ENCODE peak calls at places on chromosomes 12 and 14, in ten cellular contexts. W, U, B, H, F, M, Y, P, L and O are unnamed samples.

GRCh38 chr12:106919910-106920544 is 35.7 kb upstream of the TMEM263 start:
- DNase-seq in W (no peak), U (no peak), B (no peak), H (no peak), F (no peak), M (no peak), Y (peak; percentile 74), P (no peak), L (peak; percentile 60), O (no peak)

GRCh38 chr12:48972213-48973021 is 882 bp upstream of the WNT10B start:
- DNase-seq in W (no peak), U (no peak), B (peak; percentile 90), H (no peak), F (no peak), M (no peak), Y (no peak), P (no peak), L (no peak), O (no peak)

GRCh38 chr14:34081126-34081575 is 130.3 kb upstream of the EGLN3 start:
- DNase-seq in W (no peak), U (no peak), B (no peak), H (no peak), F (no peak), M (no peak), Y (no peak), P (no peak), L (no peak), O (no peak)

GRCh38 chr14:50303744-50304471 is 8.1 kb downstream of the L2HGDH start:
- DNase-seq in W (no peak), U (no peak), B (no peak), H (no peak), F (peak; percentile 73), M (no peak), Y (no peak), P (no peak), L (no peak), O (no peak)

GRCh38 chr14:51394804-51395203 is 154.8 kb downstream of the TMX1 start:
- DNase-seq in W (no peak), U (no peak), B (no peak), H (no peak), F (no peak), M (no peak), Y (no peak), P (no peak), L (no peak), O (no peak)

GRCh38 chr12:162467-163307 is 51.3 kb downstream of the SLC6A12 start:
- DNase-seq in W (no peak), U (no peak), B (no peak), H (no peak), F (no peak), M (no peak), Y (peak; percentile 52), P (no peak), L (no peak), O (no peak)

GRCh38 chr12:100401660-100402059 is 44.8 kb downstream of the SLC17A8 start:
- DNase-seq in W (no peak), U (no peak), B (no peak), H (no peak), F (no peak), M (no peak), Y (no peak), P (no peak), L (peak; percentile 35), O (no peak)

GRCh38 chr12:54197037-54197909 is 8.5 kb upstream of the SMUG1 start:
- DNase-seq in W (no peak), U (no peak), B (peak; percentile 95), H (no peak), F (no peak), M (no peak), Y (peak; percentile 39), P (peak; percentile 89), L (no peak), O (no peak)

GRCh38 chr12:68890701-68891113 is 42.3 kb downstream of the CPM start:
- DNase-seq in W (no peak), U (no peak), B (no peak), H (no peak), F (no peak), M (no peak), Y (no peak), P (no peak), L (no peak), O (no peak)

GRCh38 chr12:68893741-68894140 is 39.2 kb downstream of the CPM start:
- DNase-seq in W (no peak), U (no peak), B (no peak), H (no peak), F (no peak), M (no peak), Y (no peak), P (no peak), L (no peak), O (no peak)

GRCh38 chr12:68894276-68894855 is 38.6 kb downstream of the CPM start:
- DNase-seq in W (no peak), U (no peak), B (no peak), H (no peak), F (no peak), M (no peak), Y (no peak), P (no peak), L (no peak), O (no peak)

GRCh38 chr12:68891141-68891540 is 41.8 kb downstream of the CPM start:
- DNase-seq in W (no peak), U (no peak), B (no peak), H (no peak), F (no peak), M (no peak), Y (no peak), P (no peak), L (no peak), O (no peak)

GRCh38 chr12:68893201-68893600 is 39.8 kb downstream of the CPM start:
- DNase-seq in W (no peak), U (no peak), B (no peak), H (no peak), F (no peak), M (no peak), Y (no peak), P (no peak), L (no peak), O (no peak)
- H3K4me1 ChIP-seq in W (no peaks in the 10 kb centered on the region), U (no peaks in the 10 kb centered on the region), B (peaks cover 17% of the 10 kb centered on the region), H (peaks cover 8% of the 10 kb centered on the region), F (no peaks in the 10 kb centered on the region), M (no peaks in the 10 kb centered on the region), Y (no peaks in the 10 kb centered on the region), P (no peaks in the 10 kb centered on the region), L (no peaks in the 10 kb centered on the region), O (no peaks in the 10 kb centered on the region)

GRCh38 chr14:24132061-24132685 is 1.7 kb downstream of the FITM1 start:
- DNase-seq in W (no peak), U (peak; percentile 67), B (no peak), H (peak; percentile 57), F (peak; percentile 80), M (no peak), Y (no peak), P (peak; percentile 70), L (no peak), O (peak; percentile 67)

GRCh38 chr14:24129410-24129998 is 955 bp upstream of the FITM1 start:
- DNase-seq in W (no peak), U (no peak), B (no peak), H (no peak), F (no peak), M (no peak), Y (no peak), P (no peak), L (no peak), O (no peak)

GRCh38 chr14:24131549-24131966 is 1.1 kb downstream of the FITM1 start:
- DNase-seq in W (no peak), U (peak; percentile 61), B (peak; percentile 56), H (no peak), F (no peak), M (no peak), Y (no peak), P (no peak), L (no peak), O (no peak)

GRCh38 chr14:24130380-24130716 is at the start of gene FITM1:
- DNase-seq in W (no peak), U (no peak), B (no peak), H (no peak), F (no peak), M (no peak), Y (no peak), P (no peak), L (no peak), O (no peak)

DNA sequence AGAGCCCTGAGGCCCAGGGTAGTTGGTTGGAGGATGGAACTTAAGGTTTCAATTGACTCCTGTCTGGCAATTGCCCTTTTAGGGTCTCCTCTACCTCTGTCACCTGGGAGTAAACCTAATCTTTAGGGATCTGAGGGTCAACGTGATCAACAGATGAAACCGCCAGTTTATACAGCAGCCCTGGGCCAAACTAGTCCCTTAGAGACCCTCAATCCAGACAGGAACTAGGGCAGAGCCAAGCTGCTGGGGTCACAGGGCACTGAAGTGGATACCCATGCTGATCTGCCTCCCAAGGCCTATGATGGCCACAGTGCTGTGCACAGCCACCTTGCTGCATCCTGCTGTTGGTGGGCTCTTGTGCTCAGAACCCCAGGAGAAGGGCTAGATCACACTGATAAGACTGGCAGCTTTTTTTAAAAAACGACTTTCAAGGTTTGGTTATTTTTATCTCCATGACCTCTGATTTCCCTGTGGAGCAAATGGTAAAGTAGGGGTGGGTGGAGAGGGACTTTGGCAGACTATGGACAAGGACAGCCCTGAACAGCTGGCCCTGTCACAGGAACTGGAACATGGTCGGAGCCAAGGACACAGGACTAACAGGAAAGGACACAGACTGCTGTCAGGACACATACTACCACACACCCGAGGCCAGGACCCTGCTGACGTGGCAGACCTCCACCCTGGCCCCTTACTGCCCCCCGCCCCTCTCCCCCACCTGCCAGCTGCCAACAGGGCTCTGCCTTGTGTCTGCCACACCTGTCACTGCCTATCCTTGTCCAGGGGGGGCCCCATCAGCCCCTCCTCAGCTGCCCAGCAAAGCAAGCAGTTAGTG is 474 bp downstream of the FITM1 start:
- DNase-seq in W (no peak), U (peak; percentile 72), B (peak; percentile 54), H (no peak), F (no peak), M (no peak), Y (no peak), P (peak; percentile 87), L (no peak), O (no peak)
- H3K4me1 ChIP-seq in W (no peaks in the 10 kb centered on the region), U (no peaks in the 10 kb centered on the region), B (peaks cover 4% of the 10 kb centered on the region), H (peaks cover 24% of the 10 kb centered on the region), F (peaks cover 4% of the 10 kb centered on the region), M (peaks cover 23% of the 10 kb centered on the region), Y (no peaks in the 10 kb centered on the region), P (peaks cover 29% of the 10 kb centered on the region), L (peaks cover 4% of the 10 kb centered on the region), O (peaks cover 24% of the 10 kb centered on the region)

DNA sequence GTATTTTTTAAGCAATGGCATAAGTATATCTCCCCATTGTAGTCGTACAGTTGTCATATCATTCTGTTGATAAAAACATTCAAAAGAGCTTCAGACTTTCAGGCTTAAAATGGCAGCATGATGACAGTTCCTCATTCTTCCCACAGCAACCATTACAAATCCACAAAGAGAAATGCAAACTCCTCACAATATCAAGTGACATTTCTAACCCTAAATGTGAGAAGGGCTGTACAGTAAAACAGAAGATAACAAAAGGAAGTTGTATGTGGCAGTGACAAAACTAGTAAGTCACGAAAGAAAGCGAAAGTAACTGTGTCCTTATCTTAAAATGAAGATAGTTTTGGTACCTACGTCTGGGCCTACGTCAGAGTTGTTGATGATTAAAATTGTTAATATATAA is 46.7 kb downstream of the GXYLT1 start:
- DNase-seq in W (no peak), U (no peak), B (no peak), H (peak; percentile 49), F (no peak), M (no peak), Y (no peak), P (no peak), L (peak; percentile 77), O (no peak)
- H3K4me1 ChIP-seq in W (no peaks in the 10 kb centered on the region), U (no peaks in the 10 kb centered on the region), B (peaks cover 4% of the 10 kb centered on the region), H (peaks cover 41% of the 10 kb centered on the region), F (no peaks in the 10 kb centered on the region), M (peaks cover 36% of the 10 kb centered on the region), Y (no peaks in the 10 kb centered on the region), P (no peaks in the 10 kb centered on the region), L (peaks cover 6% of the 10 kb centered on the region), O (peaks cover 35% of the 10 kb centered on the region)

GRCh38 chr12:115636546-115636945 is 640.9 kb downstream of the MED13L start:
- DNase-seq in W (no peak), U (no peak), B (no peak), H (no peak), F (no peak), M (no peak), Y (no peak), P (no peak), L (no peak), O (no peak)
- H3K4me1 ChIP-seq in W (no peaks in the 10 kb centered on the region), U (no peaks in the 10 kb centered on the region), B (no peaks in the 10 kb centered on the region), H (no peaks in the 10 kb centered on the region), F (no peaks in the 10 kb centered on the region), M (no peaks in the 10 kb centered on the region), Y (peaks cover 15% of the 10 kb centered on the region), P (no peaks in the 10 kb centered on the region), L (no peaks in the 10 kb centered on the region), O (no peaks in the 10 kb centered on the region)